ENCODE peak calls at places on chromosomes 6 and 20, in seven cellular contexts. One of them, this sample, is unnamed.

GRCh38 chr6:3122823-3123182 is 4.3 kb downstream of the BPHL start:
- DNase-seq in G401: no peak
- DNase-seq in NCI-H1417 treated with DMSO at 0.1 percent for 48 hours: no peak
- DNase-seq in right cardiac atrium: no peak
- DNase-seq in ELF-1: no peak
- DNase-seq in nephron progenitor cell: no peak
- DNase-seq in GM23338: no peak
- DNase-seq in this sample: no peak

GRCh38 chr20:13984211-13984610 is 6.2 kb downstream of the SEL1L2 start:
- DNase-seq in G401: no peak
- DNase-seq in NCI-H1417 treated with DMSO at 0.1 percent for 48 hours: no peak
- DNase-seq in right cardiac atrium: no peak
- DNase-seq in ELF-1: no peak
- DNase-seq in nephron progenitor cell: no peak
- DNase-seq in GM23338: no peak
- DNase-seq in this sample: no peak

GRCh38 chr20:57900226-57900905 is 190.6 kb upstream of the PMEPA1 start:
- DNase-seq in G401: no peak
- DNase-seq in NCI-H1417 treated with DMSO at 0.1 percent for 48 hours: no peak
- DNase-seq in right cardiac atrium: no peak
- DNase-seq in ELF-1: peak
- DNase-seq in nephron progenitor cell: no peak
- DNase-seq in GM23338: no peak
- DNase-seq in this sample: no peak

GRCh38 chr20:50107086-50107645 is 5.8 kb downstream of the UBE2V1 start:
- DNase-seq in G401: no peak
- DNase-seq in NCI-H1417 treated with DMSO at 0.1 percent for 48 hours: no peak
- DNase-seq in right cardiac atrium: no peak
- DNase-seq in ELF-1: no peak
- DNase-seq in nephron progenitor cell: no peak
- DNase-seq in GM23338: no peak
- DNase-seq in this sample: no peak

GRCh38 chr6:151488226-151488625 is 5.6 kb upstream of the CCDC170 start:
- DNase-seq in G401: no peak
- DNase-seq in NCI-H1417 treated with DMSO at 0.1 percent for 48 hours: no peak
- DNase-seq in right cardiac atrium: no peak
- DNase-seq in ELF-1: no peak
- DNase-seq in nephron progenitor cell: no peak
- DNase-seq in GM23338: no peak
- DNase-seq in this sample: no peak

GRCh38 chr6:56752009-56752408 is 109.3 kb upstream of the DST start:
- DNase-seq in G401: no peak
- DNase-seq in NCI-H1417 treated with DMSO at 0.1 percent for 48 hours: no peak
- DNase-seq in right cardiac atrium: no peak
- DNase-seq in ELF-1: no peak
- DNase-seq in nephron progenitor cell: no peak
- DNase-seq in GM23338: peak
- DNase-seq in this sample: no peak

GRCh38 chr20:63361507-63362425 is 617 bp upstream of the CHRNA4 start:
- DNase-seq in G401: no peak
- DNase-seq in NCI-H1417 treated with DMSO at 0.1 percent for 48 hours: no peak
- DNase-seq in right cardiac atrium: peak
- DNase-seq in ELF-1: no peak
- DNase-seq in nephron progenitor cell: no peak
- DNase-seq in GM23338: peak
- DNase-seq in this sample: peak

GRCh38 chr6:91149914-91150674 is 563.2 kb upstream of the MAP3K7 start:
- DNase-seq in G401: no peak
- DNase-seq in NCI-H1417 treated with DMSO at 0.1 percent for 48 hours: no peak
- DNase-seq in right cardiac atrium: no peak
- DNase-seq in ELF-1: no peak
- DNase-seq in nephron progenitor cell: no peak
- DNase-seq in GM23338: no peak
- DNase-seq in this sample: peak

GRCh38 chr20:18059603-18060002 is 1.9 kb upstream of the OVOL2 start:
- DNase-seq in G401: no peak
- DNase-seq in NCI-H1417 treated with DMSO at 0.1 percent for 48 hours: no peak
- DNase-seq in right cardiac atrium: no peak
- DNase-seq in ELF-1: no peak
- DNase-seq in nephron progenitor cell: no peak
- DNase-seq in GM23338: no peak
- DNase-seq in this sample: peak

GRCh38 chr6:105087571-105088211 is 92.1 kb downstream of the POPDC3 start:
- DNase-seq in G401: peak
- DNase-seq in NCI-H1417 treated with DMSO at 0.1 percent for 48 hours: no peak
- DNase-seq in right cardiac atrium: no peak
- DNase-seq in ELF-1: no peak
- DNase-seq in nephron progenitor cell: no peak
- DNase-seq in GM23338: peak
- DNase-seq in this sample: peak

GRCh38 chr20:55649254-55649653 is 356.1 kb downstream of the CBLN4 start:
- DNase-seq in G401: no peak
- DNase-seq in NCI-H1417 treated with DMSO at 0.1 percent for 48 hours: no peak
- DNase-seq in right cardiac atrium: no peak
- DNase-seq in ELF-1: no peak
- DNase-seq in nephron progenitor cell: no peak
- DNase-seq in GM23338: no peak
- DNase-seq in this sample: no peak

GRCh38 chr6:139829557-139829956 is 455.1 kb upstream of the CITED2 start:
- DNase-seq in G401: no peak
- DNase-seq in NCI-H1417 treated with DMSO at 0.1 percent for 48 hours: peak
- DNase-seq in right cardiac atrium: peak
- DNase-seq in ELF-1: no peak
- DNase-seq in nephron progenitor cell: no peak
- DNase-seq in GM23338: no peak
- DNase-seq in this sample: no peak

GRCh38 chr6:137641474-137642077 is 147.4 kb upstream of the OLIG3 start:
- DNase-seq in G401: peak
- DNase-seq in NCI-H1417 treated with DMSO at 0.1 percent for 48 hours: peak
- DNase-seq in right cardiac atrium: peak
- DNase-seq in ELF-1: peak
- DNase-seq in nephron progenitor cell: peak
- DNase-seq in GM23338: peak
- DNase-seq in this sample: peak